ENCODE peak calls at places on chromosome 16, in five cellular contexts. Z is lung, T is kidney epithelial cell, N is AG04450, V is cardiac muscle cell. M is an unnamed sample.

GRCh38 chr16:77637939-77638338 is 84.4 kb upstream of the NUDT7 start:
- DNase-seq in Z (no peak), T (no peak), N (no peak), V (peak; percentile 42), M (peak; percentile 50)

GRCh38 chr16:66008136-66008535 is 358.4 kb upstream of the CDH5 start:
- DNase-seq in Z (no peak), T (no peak), N (no peak), V (no peak), M (no peak)

GRCh38 chr16:58062821-58063220 is 37.3 kb downstream of the MMP15 start:
- DNase-seq in Z (no peak), T (no peak), N (no peak), V (no peak), M (no peak)

GRCh38 chr16:66354321-66354854 is 12.1 kb upstream of the CDH5 start:
- DNase-seq in Z (no peak), T (no peak), N (no peak), V (no peak), M (no peak)

GRCh38 chr16:21203155-21203797 is 8.1 kb downstream of the ZP2 start:
- DNase-seq in Z (no peak), T (no peak), N (no peak), V (no peak), M (no peak)

GRCh38 chr16:31453255-31454204 is 5.8 kb upstream of the ARMC5 start:
- DNase-seq in Z (peak; percentile 52), T (no peak), N (no peak), V (peak; percentile 23), M (no peak)

GRCh38 chr16:29811896-29812665 is at the start of gene PRRT2:
- DNase-seq in Z (no peak), T (no peak), N (no peak), V (peak; percentile 80), M (no peak)

GRCh38 chr16:80580109-80580832 is 39.5 kb downstream of the DYNLRB2 start:
- DNase-seq in Z (no peak), T (peak; percentile 65), N (no peak), V (no peak), M (peak; percentile 53)

GRCh38 chr16:30715777-30716445 is 16.9 kb downstream of the SRCAP start:
- DNase-seq in Z (no peak), T (no peak), N (no peak), V (no peak), M (no peak)

GRCh38 chr16:27503662-27504061 is 46.1 kb downstream of the GTF3C1 start:
- DNase-seq in Z (no peak), T (no peak), N (no peak), V (no peak), M (no peak)

GRCh38 chr16:2962334-2963073 is 1.6 kb upstream of the KREMEN2 start:
- DNase-seq in Z (no peak), T (no peak), N (no peak), V (no peak), M (no peak)

GRCh38 chr16:56436258-56436657 is 10.9 kb upstream of the AMFR start:
- DNase-seq in Z (no peak), T (no peak), N (no peak), V (no peak), M (no peak)

DNA sequence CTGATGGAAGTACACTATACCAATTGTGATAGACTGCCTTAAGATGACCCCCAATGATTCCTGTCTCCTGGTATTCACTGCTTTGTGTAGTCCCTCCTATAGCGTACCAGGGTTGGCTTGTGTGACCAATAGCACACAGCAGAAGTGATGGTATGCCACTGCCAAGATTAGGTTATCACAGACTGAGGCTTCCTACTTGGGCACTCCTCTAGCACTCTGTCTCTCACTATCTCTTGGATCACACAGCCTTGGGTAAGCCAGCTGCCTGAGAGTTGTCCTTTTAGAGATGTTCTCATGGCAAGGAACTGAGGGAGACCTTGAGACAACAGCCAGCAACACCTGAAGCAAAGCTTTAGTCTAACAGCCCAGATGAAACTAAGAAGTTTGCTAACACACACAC is 12.7 kb upstream of the AMFR start:
- DNase-seq in Z (no peak), T (no peak), N (no peak), V (no peak), M (no peak)
- TF ChIP-seq CTCF in Z (no peak), T (no peak), N (no peak), V (no peak), M (no peak)

GRCh38 chr16:83742076-83742475 is 65.7 kb upstream of the HSBP1 start:
- DNase-seq in Z (no peak), T (no peak), N (no peak), V (no peak), M (no peak)
- H3K4me3 ChIP-seq in Z (no peak overlapping the region), T (no peak overlapping the region), N (no peak overlapping the region), V (no peak overlapping the region), M (no peak overlapping the region)

GRCh38 chr16:88536971-88537751 is 33.0 kb upstream of the ZC3H18 start:
- DNase-seq in Z (no peak), T (no peak), N (no peak), V (no peak), M (no peak)
- TF ChIP-seq CTCF in Z (no peak), T (no peak), N (no peak), V (no peak), M (no peak)

GRCh38 chr16:24686678-24687077 is 42.8 kb upstream of the TNRC6A start:
- DNase-seq in Z (no peak), T (no peak), N (no peak), V (no peak), M (no peak)

GRCh38 chr16:24685539-24686432 is 43.7 kb upstream of the TNRC6A start:
- DNase-seq in Z (no peak), T (peak; percentile 56), N (no peak), V (peak; percentile 38), M (peak; percentile 63)

GRCh38 chr16:24681793-24682192 is 47.7 kb upstream of the TNRC6A start:
- DNase-seq in Z (no peak), T (no peak), N (no peak), V (no peak), M (no peak)

GRCh38 chr16:24683250-24683649 is 46.2 kb upstream of the TNRC6A start:
- DNase-seq in Z (no peak), T (no peak), N (no peak), V (no peak), M (no peak)

DNA sequence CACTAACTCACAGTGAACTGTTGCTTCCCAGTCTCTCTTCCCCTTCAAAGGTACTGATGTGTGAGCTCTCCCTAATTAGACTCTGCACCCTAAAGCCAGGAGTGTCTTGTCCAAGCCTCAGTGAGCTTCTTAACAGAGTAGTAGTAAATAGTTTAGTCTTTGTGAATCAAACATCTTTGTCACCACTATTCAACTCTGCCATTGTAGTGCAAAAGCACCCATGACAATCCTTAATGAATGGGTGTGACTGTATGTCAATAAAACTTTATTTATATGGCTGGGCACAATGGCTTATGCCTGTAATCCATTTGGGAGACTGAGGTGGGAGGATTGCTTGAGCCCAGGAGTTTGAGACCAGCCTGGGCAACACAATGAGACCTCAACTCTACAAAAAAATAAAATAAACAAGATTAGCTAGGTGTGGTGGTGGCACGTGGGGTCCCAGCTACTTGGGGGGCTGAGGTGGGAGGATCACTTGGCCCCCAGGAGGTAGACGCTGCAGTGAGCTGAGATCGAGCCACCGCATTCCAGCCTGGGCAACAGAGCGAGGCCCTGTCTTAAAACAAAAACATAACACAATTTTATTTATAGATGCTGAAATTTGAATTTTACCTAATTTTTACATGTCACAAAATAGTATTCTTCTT is 45.5 kb upstream of the TNRC6A start:
- DNase-seq in Z (no peak), T (no peak), N (no peak), V (no peak), M (no peak)
- H3K4me3 ChIP-seq in Z (no peak overlapping the region), T (no peak overlapping the region), N (no peak overlapping the region), V (no peak overlapping the region), M (no peak overlapping the region)

DNA sequence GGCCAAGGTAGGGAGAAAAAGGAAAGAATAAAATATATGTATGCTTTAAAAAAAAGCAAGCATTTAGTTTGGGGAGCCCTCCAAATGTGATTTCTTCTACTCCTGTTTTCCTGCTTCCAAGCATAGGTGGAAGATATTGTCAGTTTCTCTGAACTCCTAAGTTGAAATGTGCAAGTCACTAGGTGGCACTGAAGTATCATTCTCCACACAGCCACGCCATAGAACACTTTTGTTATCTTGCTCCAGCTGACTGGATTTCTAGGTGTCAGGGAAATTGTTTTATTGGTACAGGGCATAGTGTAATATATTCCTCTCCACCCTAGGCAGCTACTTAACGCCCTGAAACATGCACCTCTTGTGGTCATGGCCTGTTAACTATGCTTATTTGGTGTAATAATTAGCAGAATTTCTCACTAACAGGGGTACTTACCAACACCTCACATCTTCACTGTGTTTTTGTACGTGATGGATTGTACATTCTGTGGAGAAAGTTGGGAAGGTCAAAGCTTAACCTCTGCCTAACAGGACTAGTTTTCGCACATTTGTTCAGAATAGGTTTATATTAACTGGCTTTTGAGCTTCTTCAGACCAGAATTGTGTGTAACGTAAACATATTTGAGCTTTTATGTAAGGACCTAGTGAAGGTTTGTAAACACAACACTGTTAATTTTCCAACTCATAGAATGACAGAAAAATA is 69.3 kb downstream of the FTO start:
- DNase-seq in Z (peak; percentile 41), T (peak; percentile 80), N (peak; percentile 33), V (peak; percentile 82), M (peak; percentile 83)
- TF ChIP-seq CTCF in Z (peak; percentile 58), T (peak; percentile 59), N (peak; percentile 78), V (peak; percentile 70), M (peak; percentile 72)

GRCh38 chr16:89489040-89489721 is 1.2 kb downstream of the ANKRD11 start:
- DNase-seq in Z (peak; percentile 88), T (peak; percentile 80), N (peak; percentile 85), V (peak; percentile 74), M (peak; percentile 87)

GRCh38 chr16:89490386-89491237 is at the start of gene ANKRD11:
- DNase-seq in Z (peak; percentile 99), T (peak; percentile 97), N (peak; percentile 99), V (peak; percentile 100), M (peak; percentile 99)

GRCh38 chr16:89491974-89492687 is 1.8 kb upstream of the ANKRD11 start:
- DNase-seq in Z (no peak), T (no peak), N (no peak), V (no peak), M (no peak)

GRCh38 chr16:89491238-89491869 is 993 bp upstream of the ANKRD11 start:
- DNase-seq in Z (no peak), T (no peak), N (no peak), V (no peak), M (no peak)

DNA sequence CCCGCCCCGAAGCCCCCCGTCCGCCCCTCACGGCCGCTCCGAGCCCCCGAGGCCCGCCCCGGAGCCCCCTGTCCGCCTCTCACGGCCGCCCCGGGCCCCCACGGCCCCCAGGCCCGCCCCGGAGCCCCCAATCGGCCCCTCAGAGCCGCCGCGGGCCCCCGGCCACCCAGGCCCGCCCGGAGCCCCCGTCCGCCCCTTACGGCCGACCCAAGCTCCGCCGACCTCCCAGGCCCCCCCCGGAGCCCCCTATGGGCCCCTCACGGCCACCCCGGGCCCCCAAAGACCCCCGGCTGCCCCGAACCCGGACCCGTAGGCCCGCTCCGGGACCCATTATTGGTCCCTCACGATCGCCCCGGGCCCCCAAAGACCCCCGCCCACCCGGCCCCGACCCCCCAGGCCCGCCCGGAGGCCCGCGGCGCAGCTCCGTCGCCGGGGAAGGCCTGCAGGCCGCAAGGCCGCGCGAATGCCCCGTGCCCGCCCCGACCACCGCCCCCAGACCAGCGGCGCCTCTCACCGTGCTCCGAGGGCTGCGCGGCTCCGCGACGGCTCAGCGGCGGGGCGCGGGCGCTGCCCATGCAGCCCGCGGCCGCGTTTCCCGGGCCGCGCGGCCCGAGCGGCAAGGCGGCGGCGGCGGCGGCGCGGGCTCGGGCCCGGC is 503 bp downstream of the ANKRD11 start:
- DNase-seq in Z (no peak), T (no peak), N (no peak), V (no peak), M (no peak)
- H3K4me3 ChIP-seq in Z (peak overlapping the region; percentile 82), T (peak overlapping the region; percentile 78), N (peak overlapping the region; percentile 69), V (peak overlapping the region; percentile 96), M (peak overlapping the region; percentile 65)

GRCh38 chr16:84115919-84116719 is 623 bp downstream of the MBTPS1 start:
- DNase-seq in Z (peak; percentile 44), T (no peak), N (no peak), V (peak; percentile 66), M (no peak)
- TF ChIP-seq CTCF in Z (no peak), T (no peak), N (no peak), V (no peak), M (no peak)